ENCODE peak calls at places on chromosomes 16 and 17, in seven cellular contexts. E is mesendoderm, B is choroid plexus epithelial cell, R is GM23338, K is body of pancreas, U is small intestine, I is H7. A is an unnamed sample.

GRCh38 chr16:30660424-30661251 is 2.4 kb downstream of the FBRS start:
- DNase-seq in E (no peak), B (peak), R (no peak), K (no peak), U (peak), I (peak), A (peak)

GRCh38 chr17:63436523-63437110 is 9.5 kb downstream of the CYB561 start:
- DNase-seq in E (peak), B (peak), R (peak), K (peak), U (no peak), I (peak), A (no peak)

GRCh38 chr17:69609495-69610315 is 195.2 kb downstream of the MAP2K6 start:
- DNase-seq in E (peak), B (peak), R (peak), K (no peak), U (no peak), I (peak), A (no peak)

GRCh38 chr16:84307209-84307954 is 12.7 kb downstream of the WFDC1 start:
- DNase-seq in E (no peak), B (no peak), R (no peak), K (no peak), U (no peak), I (no peak), A (no peak)

GRCh38 chr17:49216953-49217650 is 6.6 kb downstream of the ABI3 start:
- DNase-seq in E (no peak), B (no peak), R (no peak), K (peak), U (no peak), I (peak), A (no peak)

GRCh38 chr16:31488630-31489564 is 6.0 kb downstream of the SLC5A2 start:
- DNase-seq in E (no peak), B (peak), R (peak), K (no peak), U (no peak), I (peak), A (no peak)

GRCh38 chr17:51147641-51148040 is 5.7 kb upstream of the NME1 start:
- DNase-seq in E (no peak), B (no peak), R (no peak), K (no peak), U (no peak), I (no peak), A (no peak)

GRCh38 chr17:79095345-79096055 is 20.9 kb downstream of the ENGASE start:
- DNase-seq in E (no peak), B (no peak), R (no peak), K (no peak), U (no peak), I (no peak), A (no peak)

GRCh38 chr17:20154601-20155000 is 145.4 kb downstream of the SPECC1 start:
- DNase-seq in E (no peak), B (no peak), R (no peak), K (no peak), U (no peak), I (no peak), A (no peak)

GRCh38 chr17:31541559-31541958 is 150.1 kb downstream of the RAB11FIP4 start:
- DNase-seq in E (peak), B (no peak), R (peak), K (peak), U (no peak), I (peak), A (no peak)

GRCh38 chr17:59837362-59838195 is 55.2 kb downstream of the TUBD1 start:
- DNase-seq in E (peak), B (peak), R (peak), K (peak), U (peak), I (peak), A (peak)

GRCh38 chr17:17824119-17824779 is 12.5 kb downstream of the SREBF1 start:
- DNase-seq in E (peak), B (no peak), R (no peak), K (no peak), U (no peak), I (peak), A (peak)

GRCh38 chr17:81282141-81282540 is 13.0 kb downstream of the SLC38A10 start:
- DNase-seq in E (no peak), B (no peak), R (no peak), K (no peak), U (no peak), I (no peak), A (no peak)

GRCh38 chr17:79799174-79799537 is 2.3 kb upstream of the CBX8 start:
- DNase-seq in E (no peak), B (no peak), R (no peak), K (no peak), U (no peak), I (peak), A (no peak)

GRCh38 chr17:39716879-39717536 is 13.3 kb downstream of the MIEN1 start:
- DNase-seq in E (no peak), B (no peak), R (no peak), K (peak), U (peak), I (no peak), A (no peak)

GRCh38 chr16:88387941-88388627 is 5.3 kb downstream of the ZNF469 start:
- DNase-seq in E (no peak), B (no peak), R (peak), K (peak), U (peak), I (no peak), A (no peak)

GRCh38 chr16:57178793-57179212 is 7.0 kb downstream of the PSME3IP1 start:
- DNase-seq in E (peak), B (no peak), R (peak), K (no peak), U (no peak), I (peak), A (no peak)

GRCh38 chr17:80941171-80941570 is 50.5 kb upstream of the CHMP6 start:
- DNase-seq in E (no peak), B (no peak), R (no peak), K (no peak), U (no peak), I (no peak), A (no peak)

GRCh38 chr17:35569405-35569804 is 8.8 kb upstream of the SLFN14 start:
- DNase-seq in E (no peak), B (no peak), R (no peak), K (no peak), U (no peak), I (no peak), A (no peak)
- H3K4me3 ChIP-seq in E (no peak), B (no peak), R (peak), K (no peak), U (peak), I (no peak), A (no peak)

DNA sequence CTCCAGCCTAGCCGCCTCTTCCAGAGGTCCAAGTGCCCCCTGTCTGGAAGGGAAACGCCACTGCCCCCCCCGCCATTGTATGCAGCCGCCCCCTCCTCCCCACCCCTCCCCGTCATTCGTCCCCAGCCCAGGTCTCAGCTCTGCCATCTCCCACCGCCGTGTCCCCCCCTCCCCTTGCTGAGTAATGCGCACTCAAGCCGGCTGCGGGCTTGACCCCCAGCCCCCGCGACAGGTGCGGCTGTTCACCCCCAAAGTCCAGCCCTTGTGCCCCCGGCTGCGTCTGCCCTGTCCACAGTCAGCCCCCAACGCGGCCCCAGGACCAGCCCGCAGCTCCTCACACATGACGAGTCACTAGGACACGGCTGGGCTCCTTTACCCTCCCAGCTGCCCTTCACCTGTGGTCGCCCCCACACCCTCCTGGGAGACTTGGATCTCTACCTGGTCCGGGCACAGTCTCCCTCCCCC is 595 bp downstream of the GPRC5B start:
- DNase-seq in E (peak), B (no peak), R (peak), K (peak), U (no peak), I (peak), A (no peak)
- H3K4me3 ChIP-seq in E (peak), B (peak), R (peak), K (peak), U (peak), I (peak), A (peak)

GRCh38 chr16:787978-788398 is at the start of gene RPUSD1:
- DNase-seq in E (peak), B (no peak), R (peak), K (no peak), U (no peak), I (no peak), A (no peak)

GRCh38 chr16:788399-789126 is at the start of gene CHTF18:
- DNase-seq in E (peak), B (peak), R (peak), K (peak), U (peak), I (peak), A (peak)

GRCh38 chr16:790086-790485 is 1.7 kb downstream of the CHTF18 start:
- DNase-seq in E (no peak), B (no peak), R (no peak), K (no peak), U (no peak), I (no peak), A (no peak)

GRCh38 chr16:791131-791530 is 2.7 kb downstream of the CHTF18 start:
- DNase-seq in E (no peak), B (no peak), R (no peak), K (no peak), U (no peak), I (no peak), A (no peak)

GRCh38 chr16:789451-789850 is 1.0 kb downstream of the CHTF18 start:
- DNase-seq in E (no peak), B (no peak), R (no peak), K (no peak), U (no peak), I (no peak), A (no peak)
- H3K4me3 ChIP-seq in E (no peak), B (no peak), R (peak), K (no peak), U (no peak), I (peak), A (peak)

GRCh38 chr16:68734782-68735181 is 2.3 kb upstream of the CDH1 start:
- DNase-seq in E (no peak), B (no peak), R (no peak), K (no peak), U (no peak), I (no peak), A (no peak)

GRCh38 chr16:68737046-68737729 is at the start of gene CDH1:
- DNase-seq in E (peak), B (no peak), R (peak), K (peak), U (peak), I (peak), A (no peak)

GRCh38 chr16:68733570-68733969 is 3.5 kb upstream of the CDH1 start:
- DNase-seq in E (no peak), B (no peak), R (no peak), K (no peak), U (no peak), I (no peak), A (no peak)

GRCh38 chr16:68737730-68738590 is 868 bp downstream of the CDH1 start:
- DNase-seq in E (no peak), B (no peak), R (peak), K (peak), U (peak), I (peak), A (no peak)

DNA sequence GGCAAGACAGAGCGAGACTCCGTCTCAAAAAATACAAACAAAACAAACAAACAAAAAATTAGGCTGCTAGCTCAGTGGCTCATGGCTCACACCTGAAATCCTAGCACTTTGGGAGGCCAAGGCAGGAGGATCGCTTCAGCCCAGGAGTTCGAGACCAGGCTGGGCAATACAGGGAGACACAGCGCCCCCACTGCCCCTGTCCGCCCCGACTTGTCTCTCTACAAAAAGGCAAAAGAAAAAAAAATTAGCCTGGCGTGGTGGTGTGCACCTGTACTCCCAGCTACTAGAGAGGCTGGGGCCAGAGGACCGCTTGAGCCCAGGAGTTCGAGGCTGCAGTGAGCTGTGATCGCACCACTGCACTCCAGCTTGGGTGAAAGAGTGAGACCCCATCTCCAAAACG is 531 bp upstream of the CDH1 start:
- DNase-seq in E (no peak), B (no peak), R (no peak), K (no peak), U (no peak), I (no peak), A (no peak)
- H3K4me3 ChIP-seq in E (no peak), B (no peak), R (peak), K (no peak), U (no peak), I (no peak), A (no peak)

GRCh38 chr17:43393944-43394482 is 4.8 kb upstream of the ARL4D start:
- DNase-seq in E (peak), B (peak), R (peak), K (peak), U (peak), I (peak), A (peak)
- H3K4me3 ChIP-seq in E (no peak), B (no peak), R (no peak), K (no peak), U (no peak), I (no peak), A (no peak)

DNA sequence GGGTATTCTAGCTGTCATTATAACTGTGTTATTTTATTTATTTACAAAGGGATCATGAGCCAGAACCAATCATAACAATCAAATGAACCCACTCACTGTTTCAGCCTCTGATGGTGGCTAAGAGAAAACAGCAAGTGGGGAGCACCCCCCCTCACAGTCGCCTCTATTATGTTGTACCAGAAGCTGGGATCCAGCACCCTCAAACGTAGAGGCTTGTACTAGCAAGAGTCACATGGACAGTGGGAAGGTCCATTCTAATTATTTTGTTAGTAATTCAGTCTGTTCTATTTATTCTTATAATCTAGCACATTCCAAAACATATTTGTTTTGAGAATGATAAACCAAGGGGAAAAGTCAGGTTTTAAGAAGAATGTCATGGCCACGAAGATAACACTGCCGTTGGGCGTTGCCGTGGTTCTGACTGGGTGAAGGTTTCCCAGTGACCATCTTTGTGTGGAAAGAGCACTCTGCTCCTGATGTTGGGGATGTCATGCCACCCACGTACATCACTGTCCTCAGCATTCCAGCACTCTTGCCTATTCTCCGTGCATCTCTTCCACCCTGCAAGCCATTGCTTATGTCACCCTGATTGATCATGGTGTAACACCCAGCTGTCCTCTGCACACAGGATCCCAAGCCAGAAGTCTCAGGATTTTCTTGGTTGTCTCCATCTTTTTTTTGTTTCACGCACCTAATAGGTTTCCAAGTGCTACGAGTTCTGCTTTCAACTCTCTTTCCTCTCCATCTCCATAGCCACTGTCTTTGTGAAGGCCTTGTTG is 205.8 kb downstream of the PRKCA start:
- DNase-seq in E (no peak), B (peak), R (no peak), K (no peak), U (no peak), I (no peak), A (no peak)
- H3K4me3 ChIP-seq in E (no peak), B (no peak), R (no peak), K (no peak), U (no peak), I (no peak), A (no peak)

DNA sequence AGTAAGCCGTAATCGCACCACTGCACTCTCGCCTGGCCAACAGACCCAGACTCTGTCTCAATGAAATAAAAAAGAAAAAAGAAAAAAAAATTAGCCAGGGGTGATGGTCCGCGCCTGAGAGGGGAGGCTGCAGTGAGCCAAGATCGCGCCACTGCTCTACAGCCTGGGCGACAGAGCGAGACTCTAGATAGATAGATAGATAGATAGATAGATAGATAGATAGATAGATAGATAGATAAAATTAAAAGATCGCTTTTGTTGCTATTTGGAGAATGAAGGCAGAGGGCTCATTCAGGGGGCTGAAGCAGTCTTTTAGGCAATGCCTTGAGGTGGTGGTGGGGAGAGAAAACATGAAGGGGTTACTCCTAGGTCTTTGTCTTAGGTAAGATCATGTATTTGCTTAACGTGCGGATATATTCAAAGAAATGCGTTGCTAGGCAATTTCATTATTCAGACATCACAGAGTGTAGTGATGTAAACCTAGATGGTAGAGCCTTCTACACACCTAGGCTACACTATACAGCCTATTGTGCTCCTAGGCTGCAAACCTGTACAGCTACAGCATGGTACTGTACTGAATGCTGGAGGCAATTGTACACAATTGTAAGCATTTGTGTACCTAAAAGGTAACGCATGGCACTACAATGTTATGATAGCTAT is 4.3 kb upstream of the HES7 start:
- DNase-seq in E (no peak), B (no peak), R (no peak), K (no peak), U (no peak), I (no peak), A (no peak)
- H3K4me3 ChIP-seq in E (no peak), B (no peak), R (no peak), K (no peak), U (no peak), I (no peak), A (no peak)

GRCh38 chr16:23506606-23506994 is 3.7 kb downstream of the GGA2 start:
- DNase-seq in E (no peak), B (no peak), R (no peak), K (no peak), U (no peak), I (no peak), A (no peak)
- H3K4me3 ChIP-seq in E (no peak), B (no peak), R (no peak), K (no peak), U (no peak), I (no peak), A (no peak)